ENCODE peak calls at places on chromosomes 1 and 21, in seven cellular contexts. T is H54; U is putamen; S is NCI-H2029 treated with DMSO at 0.1 percent for 48 hours; M is stimulated activated CD8-positive, alpha-beta memory T cell treated with anti-CD3 and anti-CD28 coated beads, Interleukin-15, amount 100 ng/mL, for 24 hours; I is Calu3; Z is myocyte. A is an unnamed sample.

GRCh38 chr21:29904359-29905282 is 35.2 kb downstream of the GRIK1 start:
- DNase-seq in T (no peak), U (no peak), S (no peak), M (no peak), I (no peak), Z (peak; percentile 1), A (no peak)

GRCh38 chr1:228867093-228867950 is 132.0 kb downstream of the RHOU start:
- DNase-seq in T (no peak), U (no peak), S (no peak), M (no peak), I (no peak), Z (no peak), A (no peak)

GRCh38 chr1:43137445-43138052 is 34.5 kb downstream of the EBNA1BP2 start:
- DNase-seq in T (no peak), U (peak; percentile 47), S (no peak), M (no peak), I (no peak), Z (peak; percentile 93), A (no peak)

GRCh38 chr1:234613992-234614584 is 4.1 kb upstream of the IRF2BP2 start:
- DNase-seq in T (no peak), U (no peak), S (no peak), M (no peak), I (no peak), Z (peak; percentile 35), A (no peak)

GRCh38 chr1:240612811-240613210 is 856 bp upstream of the GREM2 start:
- DNase-seq in T (no peak), U (no peak), S (no peak), M (no peak), I (no peak), Z (no peak), A (no peak)

GRCh38 chr1:170445096-170445495 is 86.9 kb upstream of the GORAB start:
- DNase-seq in T (no peak), U (no peak), S (no peak), M (no peak), I (no peak), Z (peak; percentile 24), A (no peak)

GRCh38 chr1:183632087-183632486 is 3.5 kb downstream of the ARPC5 start:
- DNase-seq in T (no peak), U (no peak), S (no peak), M (no peak), I (no peak), Z (no peak), A (no peak)

GRCh38 chr1:245172026-245172425 is 17.2 kb downstream of the KIF26B start:
- DNase-seq in T (no peak), U (no peak), S (no peak), M (no peak), I (no peak), Z (no peak), A (no peak)

GRCh38 chr1:205324781-205325180 is 3.2 kb upstream of the NUAK2 start:
- DNase-seq in T (peak; percentile 47), U (no peak), S (no peak), M (no peak), I (no peak), Z (no peak), A (no peak)

GRCh38 chr1:78526496-78526895 is 35.7 kb downstream of the PTGFR start:
- DNase-seq in T (no peak), U (no peak), S (no peak), M (no peak), I (no peak), Z (no peak), A (no peak)

GRCh38 chr1:2894381-2895041 is 93.0 kb upstream of the TTC34 start:
- DNase-seq in T (no peak), U (no peak), S (no peak), M (no peak), I (no peak), Z (no peak), A (no peak)

GRCh38 chr1:237383825-237384612 is 342.0 kb downstream of the RYR2 start:
- DNase-seq in T (no peak), U (no peak), S (no peak), M (no peak), I (no peak), Z (peak; percentile 1), A (peak; percentile 7)

GRCh38 chr1:29258974-29259801 is 22.9 kb downstream of the PTPRU start:
- DNase-seq in T (no peak), U (no peak), S (no peak), M (no peak), I (no peak), Z (no peak), A (no peak)

GRCh38 chr1:42081475-42081874 is 71.7 kb upstream of the GUCA2B start:
- DNase-seq in T (no peak), U (no peak), S (peak; percentile 55), M (no peak), I (peak; percentile 42), Z (no peak), A (peak; percentile 84)

GRCh38 chr1:182193908-182194550 is 132.5 kb upstream of the ZNF648 start:
- DNase-seq in T (no peak), U (no peak), S (no peak), M (no peak), I (no peak), Z (peak; percentile 87), A (no peak)

GRCh38 chr21:34968414-34969333 is 80.4 kb downstream of the RUNX1 start:
- DNase-seq in T (no peak), U (no peak), S (no peak), M (no peak), I (no peak), Z (no peak), A (no peak)

GRCh38 chr1:236602171-236602570 is 2.1 kb downstream of the HEATR1 start:
- DNase-seq in T (no peak), U (no peak), S (no peak), M (no peak), I (no peak), Z (no peak), A (no peak)

GRCh38 chr1:31366796-31367195 is 6.1 kb downstream of the FABP3 start:
- DNase-seq in T (no peak), U (no peak), S (no peak), M (no peak), I (no peak), Z (no peak), A (no peak)

GRCh38 chr1:26409191-26409751 is 1.3 kb upstream of the LIN28A start:
- DNase-seq in T (no peak), U (no peak), S (no peak), M (no peak), I (no peak), Z (no peak), A (no peak)

GRCh38 chr1:236419502-236419901 is 25.4 kb downstream of the EDARADD start:
- DNase-seq in T (no peak), U (no peak), S (no peak), M (no peak), I (no peak), Z (no peak), A (no peak)

GRCh38 chr1:220880726-220881506 is 1.7 kb downstream of the HLX start:
- DNase-seq in T (no peak), U (no peak), S (no peak), M (no peak), I (no peak), Z (no peak), A (peak; percentile 74)

GRCh38 chr1:110280126-110280525 is 59.1 kb upstream of the RBM15 start:
- DNase-seq in T (no peak), U (no peak), S (no peak), M (no peak), I (no peak), Z (no peak), A (no peak)

A was measured in body of pancreas.